ENCODE peak calls at places on chromosomes 6 and 20, in six cellular contexts. One of them, this sample, is unnamed.

GRCh38 chr20:59788811-59789210 is 144.6 kb downstream of the SYCP2 start:
- DNase-seq in K562: no peak
- DNase-seq in GM12878: no peak
- DNase-seq in H1: no peak
- DNase-seq in GM12891: no peak
- DNase-seq in HepG2: no peak
- DNase-seq in this sample: no peak

GRCh38 chr6:1188199-1188598 is 123.7 kb upstream of the FOXQ1 start:
- DNase-seq in GM12878: no peak
- DNase-seq in H1: no peak
- DNase-seq in GM12891: no peak
- DNase-seq in K562: no peak
- DNase-seq in HepG2: no peak
- DNase-seq in this sample: no peak

GRCh38 chr6:89244237-89244985 is 27.3 kb upstream of the GABRR1 start:
- DNase-seq in H1: no peak
- DNase-seq in HepG2: no peak
- DNase-seq in GM12891: no peak
- DNase-seq in GM12878: no peak
- DNase-seq in K562: no peak
- DNase-seq in this sample: no peak

GRCh38 chr20:9769954-9770353 is 68.9 kb downstream of the PAK5 start:
- DNase-seq in GM12878: no peak
- DNase-seq in GM12891: no peak
- DNase-seq in K562: no peak
- DNase-seq in HepG2: no peak
- DNase-seq in H1: no peak
- DNase-seq in this sample: no peak

GRCh38 chr20:50958733-50959542 is at the start of gene MOCS3:
- DNase-seq in GM12878: no peak
- DNase-seq in H1: peak; percentile 78
- DNase-seq in HepG2: peak; percentile 97
- DNase-seq in K562: peak; percentile 73
- DNase-seq in GM12891: peak; percentile 71
- DNase-seq in this sample: peak; percentile 57

GRCh38 chr20:62979876-62980373 is 26.8 kb downstream of the BHLHE23 start:
- DNase-seq in K562: no peak
- DNase-seq in H1: no peak
- DNase-seq in HepG2: no peak
- DNase-seq in GM12891: no peak
- DNase-seq in GM12878: no peak
- DNase-seq in this sample: no peak

GRCh38 chr6:46269447-46270229 is 98.9 kb upstream of the ENPP5 start:
- DNase-seq in H1: no peak
- DNase-seq in K562: no peak
- DNase-seq in GM12891: no peak
- DNase-seq in HepG2: no peak
- DNase-seq in GM12878: no peak
- DNase-seq in this sample: no peak

GRCh38 chr20:57769756-57770155 is 59.9 kb upstream of the PMEPA1 start:
- DNase-seq in GM12878: no peak
- DNase-seq in K562: no peak
- DNase-seq in GM12891: no peak
- DNase-seq in H1: no peak
- DNase-seq in HepG2: no peak
- DNase-seq in this sample: no peak

GRCh38 chr6:56862415-56863175 is 92.3 kb upstream of the BEND6 start:
- DNase-seq in GM12878: no peak
- DNase-seq in H1: no peak
- DNase-seq in K562: no peak
- DNase-seq in GM12891: no peak
- DNase-seq in HepG2: no peak
- DNase-seq in this sample: no peak

GRCh38 chr20:44888226-44889103 is 3.0 kb downstream of the YWHAB start:
- DNase-seq in GM12891: no peak
- DNase-seq in K562: no peak
- DNase-seq in HepG2: peak; percentile 31
- DNase-seq in GM12878: no peak
- DNase-seq in H1: no peak
- DNase-seq in this sample: no peak

GRCh38 chr6:73739097-73739496 is 43.1 kb downstream of the CD109 start:
- DNase-seq in H1: no peak
- DNase-seq in HepG2: peak; percentile 66
- DNase-seq in GM12878: no peak
- DNase-seq in GM12891: no peak
- DNase-seq in K562: peak; percentile 45
- DNase-seq in this sample: no peak

GRCh38 chr20:56204206-56204605 is 44.3 kb upstream of the MC3R start:
- DNase-seq in H1: no peak
- DNase-seq in HepG2: no peak
- DNase-seq in GM12878: no peak
- DNase-seq in GM12891: no peak
- DNase-seq in K562: no peak
- DNase-seq in this sample: no peak

GRCh38 chr6:692356-692851 is 535 bp downstream of the EXOC2 start:
- DNase-seq in GM12878: peak; percentile 26
- DNase-seq in HepG2: peak; percentile 45
- DNase-seq in H1: peak; percentile 86
- DNase-seq in GM12891: peak; percentile 62
- DNase-seq in K562: peak; percentile 83
- DNase-seq in this sample: peak; percentile 55

GRCh38 chr6:116412270-116412669 is 41.5 kb downstream of the DSE start:
- DNase-seq in H1: no peak
- DNase-seq in K562: no peak
- DNase-seq in GM12891: no peak
- DNase-seq in GM12878: no peak
- DNase-seq in HepG2: no peak
- DNase-seq in this sample: no peak

GRCh38 chr6:167244991-167245390 is 46.1 kb upstream of the UNC93A start:
- DNase-seq in GM12878: no peak
- DNase-seq in K562: no peak
- DNase-seq in H1: no peak
- DNase-seq in HepG2: no peak
- DNase-seq in GM12891: no peak
- DNase-seq in this sample: no peak

GRCh38 chr6:132964101-132964867 is 149.9 kb downstream of the RPS12 start:
- DNase-seq in GM12878: no peak
- DNase-seq in HepG2: peak; percentile 77
- DNase-seq in K562: peak; percentile 32
- DNase-seq in H1: no peak
- DNase-seq in GM12891: no peak
- DNase-seq in this sample: no peak

GRCh38 chr6:134105903-134106302 is 53.5 kb upstream of the SLC2A12 start:
- DNase-seq in GM12891: no peak
- DNase-seq in GM12878: no peak
- DNase-seq in K562: no peak
- DNase-seq in H1: no peak
- DNase-seq in HepG2: no peak
- DNase-seq in this sample: no peak

GRCh38 chr6:39370021-39370420 is 47.5 kb upstream of the KCNK16 start:
- DNase-seq in GM12878: no peak
- DNase-seq in GM12891: no peak
- DNase-seq in H1: no peak
- DNase-seq in HepG2: no peak
- DNase-seq in K562: no peak
- DNase-seq in this sample: no peak

GRCh38 chr6:87879144-87879861 is 168.3 kb upstream of the SPACA1 start:
- DNase-seq in K562: no peak
- DNase-seq in HepG2: no peak
- DNase-seq in GM12878: no peak
- DNase-seq in GM12891: no peak
- DNase-seq in H1: no peak
- DNase-seq in this sample: no peak

GRCh38 chr6:71383891-71384489 is 95.4 kb downstream of the OGFRL1 start:
- DNase-seq in HepG2: peak; percentile 15
- DNase-seq in GM12878: no peak
- DNase-seq in K562: peak; percentile 11
- DNase-seq in GM12891: no peak
- DNase-seq in H1: no peak
- DNase-seq in this sample: no peak

GRCh38 chr6:5749016-5749665 is 257.6 kb downstream of the NRN1 start:
- DNase-seq in H1: no peak
- DNase-seq in K562: no peak
- DNase-seq in HepG2: no peak
- DNase-seq in GM12891: no peak
- DNase-seq in GM12878: no peak
- DNase-seq in this sample: no peak

GRCh38 chr6:11222385-11223277 is 9.8 kb downstream of the NEDD9 start:
- DNase-seq in K562: no peak
- DNase-seq in GM12878: no peak
- DNase-seq in GM12891: no peak
- DNase-seq in HepG2: no peak
- DNase-seq in H1: no peak
- DNase-seq in this sample: no peak

GRCh38 chr6:11225990-11226389 is 6.5 kb downstream of the NEDD9 start:
- DNase-seq in GM12891: no peak
- DNase-seq in K562: no peak
- DNase-seq in GM12878: no peak
- DNase-seq in HepG2: peak; percentile 75
- DNase-seq in H1: no peak
- DNase-seq in this sample: no peak

GRCh38 chr6:11223296-11223695 is 9.2 kb downstream of the NEDD9 start:
- DNase-seq in GM12878: no peak
- DNase-seq in GM12891: no peak
- DNase-seq in K562: no peak
- DNase-seq in HepG2: no peak
- DNase-seq in H1: no peak
- DNase-seq in this sample: no peak

GRCh38 chr6:11224966-11225463 is 7.5 kb downstream of the NEDD9 start:
- DNase-seq in GM12891: no peak
- DNase-seq in K562: no peak
- DNase-seq in H1: no peak
- DNase-seq in HepG2: no peak
- DNase-seq in GM12878: no peak
- DNase-seq in this sample: no peak

DNA sequence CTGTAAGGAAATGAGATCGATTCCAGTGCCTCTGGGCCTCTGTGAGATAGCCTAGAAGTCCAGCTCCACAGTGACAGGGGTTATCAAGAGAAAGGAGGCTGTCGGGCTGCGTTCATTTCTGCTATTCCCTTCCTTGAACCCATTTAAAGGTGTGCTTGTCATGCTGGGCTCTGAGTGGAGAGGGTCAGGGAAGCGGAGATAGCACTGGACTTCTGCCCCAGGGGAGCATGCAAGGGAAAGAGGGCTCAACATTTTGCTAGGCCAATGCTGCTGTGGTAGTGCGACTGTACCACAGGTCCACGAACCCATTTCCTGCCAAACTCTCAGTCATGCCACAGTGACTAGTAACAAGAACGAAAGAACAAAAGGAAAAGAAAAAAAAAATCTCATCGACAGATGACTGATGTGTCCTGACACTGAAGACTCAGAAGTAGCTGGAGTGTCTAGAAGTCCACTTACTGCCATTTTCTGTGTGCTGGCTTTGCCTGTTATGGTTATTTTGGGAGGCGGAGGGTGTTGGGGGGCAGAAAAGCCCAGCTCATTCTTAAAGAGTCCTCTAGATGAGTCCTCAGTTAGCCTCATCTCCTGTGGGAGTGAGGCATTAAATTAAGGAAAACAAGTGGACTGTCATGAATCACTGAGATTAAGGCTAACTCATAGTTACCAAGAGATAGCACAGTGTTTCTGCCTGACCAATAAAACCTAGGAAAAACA is 8.1 kb downstream of the NEDD9 start:
- DNase-seq in GM12891: no peak
- DNase-seq in K562: no peak
- DNase-seq in GM12878: peak; percentile 43
- DNase-seq in H1: no peak
- DNase-seq in HepG2: no peak
- DNase-seq in this sample: no peak
- TF ChIP-seq TAF1 in GM12891: no peak
- TF ChIP-seq TAF1 in K562: no peak
- TF ChIP-seq TAF1 in GM12878: no peak
- TF ChIP-seq TAF1 in H1: no peak
- TF ChIP-seq TAF1 in HepG2: no peak
- TF ChIP-seq TAF1 in this sample: no peak

GRCh38 chr20:34302723-34303528 is at the start of gene AHCY:
- DNase-seq in H1: peak; percentile 97
- DNase-seq in HepG2: peak; percentile 97
- DNase-seq in GM12878: peak; percentile 82
- DNase-seq in K562: peak; percentile 90
- DNase-seq in GM12891: peak; percentile 97
- DNase-seq in this sample: peak; percentile 95
- TF ChIP-seq POLR2A in H1: peak; percentile 98
- TF ChIP-seq POLR2A in HepG2: peak; percentile 96
- TF ChIP-seq POLR2A in GM12878: peak; percentile 90
- TF ChIP-seq POLR2A in K562: peak; percentile 91
- TF ChIP-seq POLR2A in GM12891: peak; percentile 59
- TF ChIP-seq POLR2A in this sample: peak; percentile 75

DNA sequence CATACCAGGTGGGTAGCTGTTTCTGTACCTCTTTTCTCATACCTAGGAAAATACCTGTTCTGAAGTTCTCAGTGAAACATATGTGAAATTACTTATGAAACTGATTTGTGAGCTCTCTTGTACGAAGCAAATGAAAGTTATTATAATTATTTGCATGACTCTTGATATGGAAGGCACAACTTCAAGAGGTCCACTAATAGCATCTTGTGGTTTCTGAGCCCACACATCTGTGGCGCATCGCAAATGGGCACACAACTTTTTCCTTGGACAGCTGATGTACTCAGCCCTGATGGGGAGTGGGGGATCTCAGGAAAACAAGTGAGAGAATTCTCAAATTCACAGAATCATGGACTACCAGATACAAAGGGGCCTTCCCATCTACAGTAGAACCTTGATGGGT is 432.3 kb downstream of the CD83 start:
- DNase-seq in H1: no peak
- DNase-seq in GM12891: no peak
- DNase-seq in GM12878: no peak
- DNase-seq in HepG2: no peak
- DNase-seq in K562: no peak
- DNase-seq in this sample: no peak
- TF ChIP-seq TAF1 in H1: no peak
- TF ChIP-seq TAF1 in GM12891: no peak
- TF ChIP-seq TAF1 in GM12878: no peak
- TF ChIP-seq TAF1 in HepG2: no peak
- TF ChIP-seq TAF1 in K562: no peak
- TF ChIP-seq TAF1 in this sample: no peak

DNA sequence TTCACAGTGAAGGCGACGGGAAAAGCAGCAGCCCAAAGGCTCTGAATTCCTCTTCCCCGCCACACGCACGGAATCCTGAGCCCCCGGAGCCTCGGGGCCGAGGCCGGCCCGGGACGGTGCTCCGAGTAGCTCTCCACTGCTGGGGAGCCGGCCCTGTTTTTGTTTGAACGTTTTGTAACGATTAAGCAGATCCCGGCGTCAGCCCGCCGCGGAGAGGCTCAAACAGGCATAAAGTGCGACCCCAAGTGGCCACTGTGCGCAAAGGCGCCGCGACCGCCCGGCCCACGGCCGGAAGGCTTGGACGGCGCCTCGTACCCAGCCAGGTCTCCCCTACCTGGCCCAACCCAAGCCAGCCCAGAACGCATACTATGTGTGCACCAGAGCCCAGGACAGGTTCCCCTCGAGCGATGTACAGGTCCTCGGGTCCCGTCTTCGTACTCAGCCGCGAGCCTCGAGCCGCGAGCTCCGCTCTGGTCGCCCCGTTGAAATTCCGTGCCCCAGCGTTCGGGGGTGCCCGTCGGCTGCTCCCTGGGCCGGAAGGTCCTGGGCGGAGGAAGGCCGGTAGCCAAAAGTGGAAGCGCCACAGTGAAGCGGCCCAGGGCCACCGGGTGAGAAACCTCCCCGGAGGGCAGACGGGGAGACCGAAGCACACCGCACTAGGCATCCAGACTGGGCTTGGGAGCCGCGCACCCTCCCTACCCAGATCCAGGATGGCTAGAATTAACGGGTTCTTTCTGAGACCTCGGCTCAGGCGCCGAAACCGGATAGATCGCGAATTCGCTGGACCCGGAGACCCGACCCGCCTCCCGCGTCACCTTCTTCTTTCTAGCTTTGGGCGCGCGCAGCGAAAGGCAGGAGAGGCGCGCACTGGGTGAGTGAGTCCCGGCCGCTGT is 1.2 kb upstream of the MAFB start:
- DNase-seq in GM12878: no peak
- DNase-seq in HepG2: peak; percentile 85
- DNase-seq in K562: peak; percentile 68
- DNase-seq in H1: peak; percentile 97
- DNase-seq in GM12891: peak; percentile 88
- DNase-seq in this sample: peak; percentile 87
- TF ChIP-seq POLR2A in GM12878: no peak
- TF ChIP-seq POLR2A in HepG2: no peak
- TF ChIP-seq POLR2A in K562: no peak
- TF ChIP-seq POLR2A in H1: no peak
- TF ChIP-seq POLR2A in GM12891: no peak
- TF ChIP-seq POLR2A in this sample: no peak